ENCODE peak calls at places on chromosomes 12 and 14, in four cellular contexts. One of them, this sample, is unnamed.

GRCh38 chr14:69963966-69964365 is 84.8 kb downstream of the SMOC1 start:
- DNase-seq in GM12891: no peak
- DNase-seq in activated CD4-positive, CD25-positive, alpha-beta regulatory T cell: no peak
- DNase-seq in EL: no peak
- DNase-seq in this sample: no peak

GRCh38 chr12:93698307-93699092 is 21.3 kb downstream of the CRADD start:
- DNase-seq in GM12891: no peak
- DNase-seq in activated CD4-positive, CD25-positive, alpha-beta regulatory T cell: no peak
- DNase-seq in EL: peak; percentile 30
- DNase-seq in this sample: no peak

GRCh38 chr14:64732066-64732465 is 27.8 kb downstream of the PLEKHG3 start:
- DNase-seq in GM12891: no peak
- DNase-seq in activated CD4-positive, CD25-positive, alpha-beta regulatory T cell: no peak
- DNase-seq in EL: no peak
- DNase-seq in this sample: no peak

GRCh38 chr14:69877492-69877891 is 1.7 kb upstream of the SMOC1 start:
- DNase-seq in GM12891: no peak
- DNase-seq in activated CD4-positive, CD25-positive, alpha-beta regulatory T cell: no peak
- DNase-seq in EL: peak; percentile 8
- DNase-seq in this sample: peak; percentile 13

GRCh38 chr14:51738754-51739153 is 87.0 kb downstream of the FRMD6 start:
- DNase-seq in GM12891: peak; percentile 13
- DNase-seq in activated CD4-positive, CD25-positive, alpha-beta regulatory T cell: no peak
- DNase-seq in EL: no peak
- DNase-seq in this sample: no peak

GRCh38 chr14:35932136-35932535 is 106.0 kb downstream of the BRMS1L start:
- DNase-seq in GM12891: no peak
- DNase-seq in activated CD4-positive, CD25-positive, alpha-beta regulatory T cell: no peak
- DNase-seq in EL: no peak
- DNase-seq in this sample: no peak

GRCh38 chr14:101128478-101129450 is 225.2 kb upstream of the RTL1 start:
- DNase-seq in GM12891: no peak
- DNase-seq in activated CD4-positive, CD25-positive, alpha-beta regulatory T cell: no peak
- DNase-seq in EL: no peak
- DNase-seq in this sample: no peak

GRCh38 chr12:102756564-102756963 is 160.5 kb downstream of the PAH start:
- DNase-seq in GM12891: no peak
- DNase-seq in activated CD4-positive, CD25-positive, alpha-beta regulatory T cell: no peak
- DNase-seq in EL: no peak
- DNase-seq in this sample: no peak

GRCh38 chr12:132422057-132423043 is 67.6 kb upstream of the FBRSL1 start:
- DNase-seq in GM12891: no peak
- DNase-seq in activated CD4-positive, CD25-positive, alpha-beta regulatory T cell: no peak
- DNase-seq in EL: no peak
- DNase-seq in this sample: no peak

GRCh38 chr12:109944975-109945374 is 44.9 kb downstream of the TCHP start:
- DNase-seq in GM12891: no peak
- DNase-seq in activated CD4-positive, CD25-positive, alpha-beta regulatory T cell: no peak
- DNase-seq in EL: peak; percentile 24
- DNase-seq in this sample: no peak

GRCh38 chr14:65961004-65961403 is 525.2 kb upstream of the CCDC196 start:
- DNase-seq in GM12891: peak; percentile 31
- DNase-seq in activated CD4-positive, CD25-positive, alpha-beta regulatory T cell: peak; percentile 35
- DNase-seq in EL: peak; percentile 26
- DNase-seq in this sample: peak; percentile 26

This sample was measured in GM12864.